ENCODE peak calls at places on chromosomes 16 and 17, in five cellular contexts. C is NCI-H1694; E is NCI-H1930; V is stimulated activated effector memory CD8-positive, alpha-beta T cell treated with anti-CD3 and anti-CD28 coated beads, Interleukin-12 subunit alpha, Interleukin-12 subunit beta, amount 100 ng/mL, for 72 hours; H is KBM-7. D is an unnamed sample.

GRCh38 chr17:20852541-20853370 is 190.1 kb downstream of the USP22 start:
- DNase-seq in C (peak), E (peak), V (no peak), H (peak), D (peak)

GRCh38 chr16:15636392-15636873 is 6.5 kb downstream of the MARF1 start:
- DNase-seq in C (no peak), E (no peak), V (no peak), H (peak), D (no peak)

GRCh38 chr16:87824991-87825841 is 44.1 kb downstream of the SLC7A5 start:
- DNase-seq in C (no peak), E (no peak), V (no peak), H (no peak), D (no peak)

GRCh38 chr16:56862776-56863175 is 2.2 kb upstream of the SLC12A3 start:
- DNase-seq in C (no peak), E (no peak), V (no peak), H (peak), D (no peak)

GRCh38 chr17:28381141-28381825 is 9.8 kb downstream of the SARM1 start:
- DNase-seq in C (no peak), E (peak), V (no peak), H (no peak), D (no peak)

GRCh38 chr17:19376799-19377198 is 1.5 kb upstream of the MAPK7 start:
- DNase-seq in C (no peak), E (no peak), V (no peak), H (no peak), D (peak)

GRCh38 chr17:77325826-77326581 is 185.2 kb downstream of the SEC14L1 start:
- DNase-seq in C (no peak), E (no peak), V (no peak), H (no peak), D (no peak)

GRCh38 chr16:10408824-10409381 is 23.0 kb downstream of the ATF7IP2 start:
- DNase-seq in C (no peak), E (no peak), V (no peak), H (no peak), D (no peak)

GRCh38 chr17:40038882-40039513 is 15.2 kb downstream of the MED24 start:
- DNase-seq in C (no peak), E (no peak), V (no peak), H (peak), D (no peak)

GRCh38 chr17:78933959-78934568 is 8.9 kb upstream of the TIMP2 start:
- DNase-seq in C (peak), E (no peak), V (no peak), H (peak), D (peak)

GRCh38 chr16:8646271-8646670 is 24.8 kb downstream of the METTL22 start:
- DNase-seq in C (no peak), E (no peak), V (no peak), H (no peak), D (no peak)

GRCh38 chr16:22092143-22092933 is at the start of gene VWA3A:
- DNase-seq in C (no peak), E (no peak), V (no peak), H (no peak), D (no peak)

GRCh38 chr16:67843343-67843765 is 1.2 kb downstream of the THAP11 start:
- DNase-seq in C (no peak), E (no peak), V (no peak), H (no peak), D (no peak)

GRCh38 chr16:31200821-31201510 is 1.6 kb downstream of the PYCARD start:
- DNase-seq in C (no peak), E (no peak), V (no peak), H (peak), D (no peak)

D was measured in NCI-H2171 treated with DMSO at 0.1 percent for 48 hours.